ENCODE peak calls at places on chromosomes 2 and 18, in eight cellular contexts. One of them, this sample, is unnamed.
A peak's percentile ranks its signal among the peaks of the same experiment; 100 is the strongest.

GRCh38 chr18:57982372-57983021 is 61.5 kb upstream of the NEDD4L start:
- DNase-seq in OCI-LY7: no peak
- DNase-seq in IMR-90: no peak
- DNase-seq in fibroblast of lung: no peak
- DNase-seq in endothelial cell of umbilical vein: no peak
- DNase-seq in keratinocyte: no peak
- DNase-seq in PC-3: no peak
- DNase-seq in GM23248: no peak
- DNase-seq in this sample: no peak

GRCh38 chr18:1078301-1078700 is 173.6 kb downstream of the ADCYAP1 start:
- DNase-seq in keratinocyte: no peak
- DNase-seq in fibroblast of lung: no peak
- DNase-seq in OCI-LY7: no peak
- DNase-seq in IMR-90: no peak
- DNase-seq in PC-3: peak; percentile 14
- DNase-seq in GM23248: no peak
- DNase-seq in endothelial cell of umbilical vein: no peak
- DNase-seq in this sample: no peak

GRCh38 chr2:227890495-227891079 is 19.2 kb downstream of the DAW1 start:
- DNase-seq in endothelial cell of umbilical vein: peak; percentile 58
- DNase-seq in keratinocyte: no peak
- DNase-seq in OCI-LY7: peak; percentile 64
- DNase-seq in fibroblast of lung: peak; percentile 30
- DNase-seq in PC-3: peak; percentile 80
- DNase-seq in GM23248: peak; percentile 68
- DNase-seq in IMR-90: peak; percentile 61
- DNase-seq in this sample: peak; percentile 83

GRCh38 chr2:203582468-203582867 is 47.4 kb upstream of the RAPH1 start:
- DNase-seq in fibroblast of lung: peak; percentile 57
- DNase-seq in OCI-LY7: no peak
- DNase-seq in endothelial cell of umbilical vein: peak; percentile 81
- DNase-seq in GM23248: no peak
- DNase-seq in IMR-90: peak; percentile 75
- DNase-seq in PC-3: peak; percentile 64
- DNase-seq in keratinocyte: no peak
- DNase-seq in this sample: no peak

GRCh38 chr18:27879540-27879939 is 297.4 kb downstream of the CDH2 start:
- DNase-seq in GM23248: no peak
- DNase-seq in endothelial cell of umbilical vein: no peak
- DNase-seq in IMR-90: no peak
- DNase-seq in PC-3: no peak
- DNase-seq in OCI-LY7: no peak
- DNase-seq in keratinocyte: no peak
- DNase-seq in fibroblast of lung: no peak
- DNase-seq in this sample: no peak

GRCh38 chr2:25872134-25872533 is 6.2 kb downstream of the ASXL2 start:
- DNase-seq in keratinocyte: no peak
- DNase-seq in GM23248: no peak
- DNase-seq in OCI-LY7: no peak
- DNase-seq in fibroblast of lung: no peak
- DNase-seq in PC-3: no peak
- DNase-seq in endothelial cell of umbilical vein: no peak
- DNase-seq in IMR-90: no peak
- DNase-seq in this sample: no peak

GRCh38 chr2:207487650-207488315 is 42.0 kb upstream of the CREB1 start:
- DNase-seq in OCI-LY7: no peak
- DNase-seq in endothelial cell of umbilical vein: no peak
- DNase-seq in keratinocyte: no peak
- DNase-seq in IMR-90: peak; percentile 95
- DNase-seq in fibroblast of lung: peak; percentile 93
- DNase-seq in PC-3: peak; percentile 92
- DNase-seq in GM23248: peak; percentile 98
- DNase-seq in this sample: peak; percentile 73

GRCh38 chr2:230694241-230694640 is 18.4 kb upstream of the CAB39 start:
- DNase-seq in keratinocyte: no peak
- DNase-seq in GM23248: no peak
- DNase-seq in endothelial cell of umbilical vein: no peak
- DNase-seq in IMR-90: no peak
- DNase-seq in PC-3: peak; percentile 58
- DNase-seq in fibroblast of lung: no peak
- DNase-seq in OCI-LY7: no peak
- DNase-seq in this sample: peak; percentile 97

GRCh38 chr18:22314001-22314400 is 103.7 kb downstream of the CTAGE1 start:
- DNase-seq in keratinocyte: no peak
- DNase-seq in GM23248: peak; percentile 89
- DNase-seq in endothelial cell of umbilical vein: no peak
- DNase-seq in fibroblast of lung: peak; percentile 75
- DNase-seq in IMR-90: peak; percentile 83
- DNase-seq in OCI-LY7: no peak
- DNase-seq in PC-3: no peak
- DNase-seq in this sample: no peak

GRCh38 chr2:20050712-20051517 is 513 bp downstream of the LAPTM4A start:
- DNase-seq in GM23248: peak; percentile 81
- DNase-seq in endothelial cell of umbilical vein: peak; percentile 75
- DNase-seq in OCI-LY7: peak; percentile 77
- DNase-seq in IMR-90: peak; percentile 65
- DNase-seq in fibroblast of lung: peak; percentile 55
- DNase-seq in keratinocyte: no peak
- DNase-seq in PC-3: peak; percentile 60
- DNase-seq in this sample: peak; percentile 70

GRCh38 chr2:136125226-136125625 is 7.3 kb upstream of the CXCR4 start:
- DNase-seq in fibroblast of lung: no peak
- DNase-seq in keratinocyte: no peak
- DNase-seq in endothelial cell of umbilical vein: no peak
- DNase-seq in PC-3: no peak
- DNase-seq in IMR-90: no peak
- DNase-seq in OCI-LY7: no peak
- DNase-seq in GM23248: no peak
- DNase-seq in this sample: no peak

GRCh38 chr2:19688059-19688458 is 213.7 kb downstream of the TTC32 start:
- DNase-seq in GM23248: no peak
- DNase-seq in IMR-90: no peak
- DNase-seq in keratinocyte: no peak
- DNase-seq in OCI-LY7: no peak
- DNase-seq in PC-3: no peak
- DNase-seq in endothelial cell of umbilical vein: no peak
- DNase-seq in fibroblast of lung: no peak
- DNase-seq in this sample: no peak

DNA sequence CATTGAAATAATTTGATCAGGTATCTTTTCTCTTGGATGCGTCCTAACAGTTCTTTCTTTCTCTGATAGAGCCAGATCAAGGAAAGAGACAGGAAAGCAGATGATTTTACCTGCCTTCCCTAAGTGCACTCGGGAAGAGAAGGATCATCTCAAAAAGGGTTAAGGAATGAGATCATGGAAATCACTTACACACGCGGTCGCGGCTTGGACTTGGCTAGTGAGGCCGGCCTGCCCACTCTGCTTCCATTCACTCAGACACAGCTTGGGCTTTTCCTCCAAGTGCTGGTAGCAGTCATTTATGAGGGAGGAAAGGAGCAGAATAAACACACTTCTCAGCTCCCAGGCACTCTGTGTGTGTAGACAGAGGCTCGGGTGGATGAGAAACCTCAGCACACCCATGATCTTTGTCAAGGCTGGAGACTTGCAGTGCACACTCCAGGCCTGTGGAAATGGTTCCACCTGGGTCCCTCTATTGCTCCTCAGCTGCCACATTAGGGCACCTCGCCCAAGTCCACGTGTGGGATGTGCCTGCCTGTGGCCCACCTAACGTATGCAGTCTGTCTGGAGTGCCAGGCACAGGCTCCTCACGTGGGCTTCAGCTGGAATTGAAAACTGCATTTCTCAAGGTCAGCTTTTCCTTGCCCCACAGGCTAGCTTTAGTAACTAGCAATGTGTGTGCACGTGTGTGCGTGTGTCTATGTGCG is 288.3 kb downstream of the SOX11 start:
- DNase-seq in IMR-90: no peak
- DNase-seq in fibroblast of lung: peak; percentile 20
- DNase-seq in OCI-LY7: no peak
- DNase-seq in PC-3: no peak
- DNase-seq in keratinocyte: no peak
- DNase-seq in GM23248: no peak
- DNase-seq in endothelial cell of umbilical vein: no peak
- DNase-seq in this sample: no peak
- H3K4me2 ChIP-seq in IMR-90: no peak overlapping the region
- H3K4me2 ChIP-seq in fibroblast of lung: no peak overlapping the region
- H3K4me2 ChIP-seq in OCI-LY7: no peak overlapping the region
- H3K4me2 ChIP-seq in PC-3: no peak overlapping the region
- H3K4me2 ChIP-seq in keratinocyte: no peak overlapping the region
- H3K4me2 ChIP-seq in GM23248: no peak overlapping the region
- H3K4me2 ChIP-seq in endothelial cell of umbilical vein: no peak overlapping the region
- H3K4me2 ChIP-seq in this sample: no peak overlapping the region

GRCh38 chr2:222296911-222297599 is 1.7 kb downstream of the PAX3 start:
- DNase-seq in keratinocyte: no peak
- DNase-seq in fibroblast of lung: peak; percentile 82
- DNase-seq in IMR-90: no peak
- DNase-seq in OCI-LY7: no peak
- DNase-seq in PC-3: no peak
- DNase-seq in GM23248: no peak
- DNase-seq in endothelial cell of umbilical vein: no peak
- DNase-seq in this sample: no peak

GRCh38 chr2:222293660-222294630 is 4.9 kb downstream of the PAX3 start:
- DNase-seq in IMR-90: no peak
- DNase-seq in OCI-LY7: no peak
- DNase-seq in fibroblast of lung: no peak
- DNase-seq in GM23248: no peak
- DNase-seq in PC-3: no peak
- DNase-seq in endothelial cell of umbilical vein: no peak
- DNase-seq in keratinocyte: no peak
- DNase-seq in this sample: no peak

GRCh38 chr2:222296311-222296736 is 2.5 kb downstream of the PAX3 start:
- DNase-seq in keratinocyte: no peak
- DNase-seq in OCI-LY7: no peak
- DNase-seq in endothelial cell of umbilical vein: no peak
- DNase-seq in fibroblast of lung: peak; percentile 26
- DNase-seq in PC-3: no peak
- DNase-seq in GM23248: no peak
- DNase-seq in IMR-90: no peak
- DNase-seq in this sample: no peak

GRCh38 chr2:222295368-222296041 is 3.3 kb downstream of the PAX3 start:
- DNase-seq in endothelial cell of umbilical vein: no peak
- DNase-seq in IMR-90: peak; percentile 14
- DNase-seq in PC-3: no peak
- DNase-seq in keratinocyte: no peak
- DNase-seq in GM23248: no peak
- DNase-seq in OCI-LY7: no peak
- DNase-seq in fibroblast of lung: peak; percentile 44
- DNase-seq in this sample: no peak

GRCh38 chr2:222294996-222295367 is 3.8 kb downstream of the PAX3 start:
- DNase-seq in GM23248: no peak
- DNase-seq in fibroblast of lung: no peak
- DNase-seq in keratinocyte: no peak
- DNase-seq in PC-3: no peak
- DNase-seq in OCI-LY7: no peak
- DNase-seq in endothelial cell of umbilical vein: no peak
- DNase-seq in IMR-90: no peak
- DNase-seq in this sample: no peak
- H3K4me3 ChIP-seq in GM23248: peak overlapping the region; percentile 50
- H3K4me3 ChIP-seq in fibroblast of lung: peak overlapping the region; percentile 37
- H3K4me3 ChIP-seq in keratinocyte: no peak overlapping the region
- H3K4me3 ChIP-seq in PC-3: no peak overlapping the region
- H3K4me3 ChIP-seq in OCI-LY7: no peak overlapping the region
- H3K4me3 ChIP-seq in endothelial cell of umbilical vein: no peak overlapping the region
- H3K4me3 ChIP-seq in IMR-90: peak overlapping the region; percentile 21
- H3K4me3 ChIP-seq in this sample: no peak overlapping the region

GRCh38 chr2:158967731-158968395 is 577 bp upstream of the TANC1 start:
- DNase-seq in keratinocyte: no peak
- DNase-seq in IMR-90: peak; percentile 66
- DNase-seq in endothelial cell of umbilical vein: peak; percentile 48
- DNase-seq in fibroblast of lung: peak; percentile 69
- DNase-seq in OCI-LY7: no peak
- DNase-seq in GM23248: peak; percentile 80
- DNase-seq in PC-3: peak; percentile 69
- DNase-seq in this sample: peak; percentile 59

GRCh38 chr2:158967114-158967730 is 1.2 kb upstream of the TANC1 start:
- DNase-seq in IMR-90: no peak
- DNase-seq in fibroblast of lung: no peak
- DNase-seq in PC-3: no peak
- DNase-seq in endothelial cell of umbilical vein: no peak
- DNase-seq in keratinocyte: no peak
- DNase-seq in GM23248: peak; percentile 48
- DNase-seq in OCI-LY7: no peak
- DNase-seq in this sample: no peak

GRCh38 chr2:158963036-158963435 is 5.4 kb upstream of the TANC1 start:
- DNase-seq in fibroblast of lung: no peak
- DNase-seq in endothelial cell of umbilical vein: no peak
- DNase-seq in OCI-LY7: no peak
- DNase-seq in PC-3: no peak
- DNase-seq in GM23248: no peak
- DNase-seq in keratinocyte: no peak
- DNase-seq in IMR-90: no peak
- DNase-seq in this sample: no peak

GRCh38 chr2:158966321-158966720 is 2.1 kb upstream of the TANC1 start:
- DNase-seq in OCI-LY7: no peak
- DNase-seq in endothelial cell of umbilical vein: no peak
- DNase-seq in fibroblast of lung: no peak
- DNase-seq in GM23248: no peak
- DNase-seq in PC-3: no peak
- DNase-seq in keratinocyte: no peak
- DNase-seq in IMR-90: peak; percentile 50
- DNase-seq in this sample: no peak

DNA sequence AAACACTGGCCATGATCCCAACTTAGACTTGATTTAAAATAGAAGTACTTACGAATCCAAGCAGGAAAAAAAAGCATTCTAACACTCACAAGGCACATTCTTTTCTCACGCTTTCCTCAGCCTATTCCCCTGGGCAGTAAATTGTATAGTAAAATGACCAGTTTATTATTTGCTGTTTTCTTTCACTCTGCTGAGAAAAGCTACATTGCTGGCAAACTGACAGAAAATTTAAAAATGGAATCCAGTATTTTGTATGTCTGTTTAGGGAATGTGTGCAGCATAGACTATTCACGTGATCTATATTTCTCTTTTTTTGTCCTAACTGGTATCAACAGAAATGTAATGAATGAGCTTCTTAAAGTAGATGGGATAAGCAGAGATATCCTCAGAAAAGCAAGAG is 2.7 kb upstream of the TANC1 start:
- DNase-seq in GM23248: no peak
- DNase-seq in endothelial cell of umbilical vein: no peak
- DNase-seq in keratinocyte: no peak
- DNase-seq in IMR-90: no peak
- DNase-seq in OCI-LY7: no peak
- DNase-seq in fibroblast of lung: no peak
- DNase-seq in PC-3: no peak
- DNase-seq in this sample: no peak
- H3K4me2 ChIP-seq in GM23248: no peak overlapping the region
- H3K4me2 ChIP-seq in endothelial cell of umbilical vein: no peak overlapping the region
- H3K4me2 ChIP-seq in keratinocyte: no peak overlapping the region
- H3K4me2 ChIP-seq in IMR-90: no peak overlapping the region
- H3K4me2 ChIP-seq in OCI-LY7: no peak overlapping the region
- H3K4me2 ChIP-seq in fibroblast of lung: peak overlapping the region; percentile 54
- H3K4me2 ChIP-seq in PC-3: no peak overlapping the region
- H3K4me2 ChIP-seq in this sample: no peak overlapping the region

DNA sequence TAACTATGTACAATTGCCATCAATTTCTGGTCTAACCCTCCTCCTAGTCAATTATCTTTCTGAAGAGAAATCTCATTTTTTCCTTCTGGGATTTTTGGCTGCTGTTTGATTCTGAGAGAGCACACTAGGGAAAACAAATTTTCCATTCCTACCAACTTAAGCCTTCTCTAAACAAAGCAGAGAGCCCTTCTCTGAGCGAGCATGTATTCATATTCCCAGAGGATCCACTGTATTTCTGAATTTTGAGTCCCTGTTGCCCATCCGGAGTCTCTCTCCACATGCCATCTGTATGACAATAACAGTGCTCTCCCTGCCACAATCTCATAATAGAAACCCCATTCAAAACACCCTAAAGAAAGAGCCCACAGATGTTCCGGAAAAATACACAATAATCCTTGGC is 78.6 kb downstream of the MAIP1 start:
- DNase-seq in fibroblast of lung: no peak
- DNase-seq in IMR-90: no peak
- DNase-seq in GM23248: no peak
- DNase-seq in PC-3: no peak
- DNase-seq in OCI-LY7: no peak
- DNase-seq in endothelial cell of umbilical vein: no peak
- DNase-seq in keratinocyte: no peak
- DNase-seq in this sample: no peak
- H3K4me3 ChIP-seq in fibroblast of lung: no peak overlapping the region
- H3K4me3 ChIP-seq in IMR-90: no peak overlapping the region
- H3K4me3 ChIP-seq in GM23248: no peak overlapping the region
- H3K4me3 ChIP-seq in PC-3: no peak overlapping the region
- H3K4me3 ChIP-seq in OCI-LY7: no peak overlapping the region
- H3K4me3 ChIP-seq in endothelial cell of umbilical vein: no peak overlapping the region
- H3K4me3 ChIP-seq in keratinocyte: no peak overlapping the region
- H3K4me3 ChIP-seq in this sample: no peak overlapping the region